ENCODE peak calls at places on chromosomes 4 and X, in five cellular contexts. One of them, this sample, is unnamed.

GRCh38 chr4:76956961-76957738 is 7.6 kb downstream of the SEPTIN11 start:
- DNase-seq in T-cell: no peak
- DNase-seq in breast epithelium: no peak
- DNase-seq in stimulated activated CD8-positive, alpha-beta memory T cell treated with anti-CD3 and anti-CD28 coated beads, Interleukin-7, amount 100 ng/mL, for 1 hour: no peak
- DNase-seq in H9: no peak
- DNase-seq in this sample: no peak

GRCh38 chr4:115234405-115235093 is 121.1 kb upstream of the NDST4 start:
- DNase-seq in stimulated activated CD8-positive, alpha-beta memory T cell treated with anti-CD3 and anti-CD28 coated beads, Interleukin-7, amount 100 ng/mL, for 1 hour: no peak
- DNase-seq in breast epithelium: no peak
- DNase-seq in T-cell: no peak
- DNase-seq in H9: peak; percentile 25
- DNase-seq in this sample: no peak

GRCh38 chrX:47707031-47707780 is 48.2 kb upstream of the UXT start:
- DNase-seq in stimulated activated CD8-positive, alpha-beta memory T cell treated with anti-CD3 and anti-CD28 coated beads, Interleukin-7, amount 100 ng/mL, for 1 hour: no peak
- DNase-seq in T-cell: no peak
- DNase-seq in H9: no peak
- DNase-seq in breast epithelium: no peak
- DNase-seq in this sample: no peak

GRCh38 chr4:3834186-3834920 is 68.2 kb downstream of the ADRA2C start:
- DNase-seq in stimulated activated CD8-positive, alpha-beta memory T cell treated with anti-CD3 and anti-CD28 coated beads, Interleukin-7, amount 100 ng/mL, for 1 hour: no peak
- DNase-seq in breast epithelium: no peak
- DNase-seq in T-cell: no peak
- DNase-seq in H9: no peak
- DNase-seq in this sample: no peak

GRCh38 chr4:45629717-45630116 is 494.1 kb downstream of the GABRG1 start:
- DNase-seq in T-cell: no peak
- DNase-seq in stimulated activated CD8-positive, alpha-beta memory T cell treated with anti-CD3 and anti-CD28 coated beads, Interleukin-7, amount 100 ng/mL, for 1 hour: no peak
- DNase-seq in H9: no peak
- DNase-seq in breast epithelium: no peak
- DNase-seq in this sample: no peak

GRCh38 chrX:38859602-38860001 is 58.3 kb downstream of the MID1IP1 start:
- DNase-seq in stimulated activated CD8-positive, alpha-beta memory T cell treated with anti-CD3 and anti-CD28 coated beads, Interleukin-7, amount 100 ng/mL, for 1 hour: no peak
- DNase-seq in T-cell: no peak
- DNase-seq in H9: no peak
- DNase-seq in breast epithelium: no peak
- DNase-seq in this sample: no peak

GRCh38 chr4:121451310-121451709 is 70.5 kb upstream of the QRFPR start:
- DNase-seq in H9: no peak
- DNase-seq in stimulated activated CD8-positive, alpha-beta memory T cell treated with anti-CD3 and anti-CD28 coated beads, Interleukin-7, amount 100 ng/mL, for 1 hour: no peak
- DNase-seq in T-cell: no peak
- DNase-seq in breast epithelium: no peak
- DNase-seq in this sample: no peak

GRCh38 chr4:171353535-171353934 is 459.7 kb upstream of the GALNTL6 start:
- DNase-seq in stimulated activated CD8-positive, alpha-beta memory T cell treated with anti-CD3 and anti-CD28 coated beads, Interleukin-7, amount 100 ng/mL, for 1 hour: no peak
- DNase-seq in H9: no peak
- DNase-seq in breast epithelium: no peak
- DNase-seq in T-cell: no peak
- DNase-seq in this sample: no peak

GRCh38 chrX:46185923-46186810 is 359.1 kb downstream of the ZNF674 start:
- DNase-seq in T-cell: no peak
- DNase-seq in stimulated activated CD8-positive, alpha-beta memory T cell treated with anti-CD3 and anti-CD28 coated beads, Interleukin-7, amount 100 ng/mL, for 1 hour: no peak
- DNase-seq in H9: no peak
- DNase-seq in breast epithelium: no peak
- DNase-seq in this sample: no peak

GRCh38 chrX:133307637-133308485 is 89.7 kb upstream of the TFDP3 start:
- DNase-seq in H9: peak; percentile 62
- DNase-seq in breast epithelium: no peak
- DNase-seq in stimulated activated CD8-positive, alpha-beta memory T cell treated with anti-CD3 and anti-CD28 coated beads, Interleukin-7, amount 100 ng/mL, for 1 hour: no peak
- DNase-seq in T-cell: no peak
- DNase-seq in this sample: no peak

GRCh38 chrX:43559643-43560042 is 96.5 kb upstream of the MAOA start:
- DNase-seq in stimulated activated CD8-positive, alpha-beta memory T cell treated with anti-CD3 and anti-CD28 coated beads, Interleukin-7, amount 100 ng/mL, for 1 hour: no peak
- DNase-seq in H9: peak; percentile 77
- DNase-seq in T-cell: no peak
- DNase-seq in breast epithelium: no peak
- DNase-seq in this sample: no peak

GRCh38 chr4:5069916-5070315 is 18.6 kb downstream of the STK32B start:
- DNase-seq in T-cell: no peak
- DNase-seq in breast epithelium: no peak
- DNase-seq in stimulated activated CD8-positive, alpha-beta memory T cell treated with anti-CD3 and anti-CD28 coated beads, Interleukin-7, amount 100 ng/mL, for 1 hour: no peak
- DNase-seq in H9: no peak
- DNase-seq in this sample: peak; percentile 62

GRCh38 chr4:128517739-128518510 is 230.3 kb upstream of the PGRMC2 start:
- DNase-seq in breast epithelium: no peak
- DNase-seq in T-cell: no peak
- DNase-seq in stimulated activated CD8-positive, alpha-beta memory T cell treated with anti-CD3 and anti-CD28 coated beads, Interleukin-7, amount 100 ng/mL, for 1 hour: no peak
- DNase-seq in H9: no peak
- DNase-seq in this sample: no peak

GRCh38 chrX:68710870-68711576 is 63.6 kb downstream of the STARD8 start:
- DNase-seq in breast epithelium: no peak
- DNase-seq in H9: peak; percentile 73
- DNase-seq in T-cell: no peak
- DNase-seq in stimulated activated CD8-positive, alpha-beta memory T cell treated with anti-CD3 and anti-CD28 coated beads, Interleukin-7, amount 100 ng/mL, for 1 hour: no peak
- DNase-seq in this sample: no peak

GRCh38 chr4:90209922-90210321 is 82.7 kb downstream of the CCSER1 start:
- DNase-seq in H9: no peak
- DNase-seq in T-cell: no peak
- DNase-seq in stimulated activated CD8-positive, alpha-beta memory T cell treated with anti-CD3 and anti-CD28 coated beads, Interleukin-7, amount 100 ng/mL, for 1 hour: no peak
- DNase-seq in breast epithelium: no peak
- DNase-seq in this sample: no peak

GRCh38 chrX:24117288-24117687 is 32.2 kb upstream of the ZFX start:
- DNase-seq in breast epithelium: no peak
- DNase-seq in H9: no peak
- DNase-seq in stimulated activated CD8-positive, alpha-beta memory T cell treated with anti-CD3 and anti-CD28 coated beads, Interleukin-7, amount 100 ng/mL, for 1 hour: no peak
- DNase-seq in T-cell: no peak
- DNase-seq in this sample: no peak

This sample was measured in esophagus muscularis mucosa.